ENCODE peak calls at places on chromosomes 7 and 10, in six cellular contexts. J, H, M, Y, R and W are unnamed samples.

GRCh38 chr7:141697211-141697871 is 4.6 kb downstream of the DENND11 start:
- DNase-seq in M (no peak), Y (no peak), J (peak), H (no peak), R (no peak), W (no peak)

GRCh38 chr10:110456523-110457091 is 41.1 kb upstream of the DUSP5 start:
- DNase-seq in Y (peak), M (no peak), H (no peak), R (no peak), J (no peak), W (no peak)

GRCh38 chr7:147756290-147756689 is 834.3 kb upstream of the C7orf33 start:
- DNase-seq in Y (no peak), H (no peak), M (no peak), J (no peak), R (no peak), W (no peak)

GRCh38 chr7:4799508-4800268 is 24.3 kb downstream of the AP5Z1 start:
- DNase-seq in H (no peak), Y (no peak), J (no peak), M (peak), R (no peak), W (no peak)

GRCh38 chr10:83680470-83680891 is 458.8 kb upstream of the GHITM start:
- DNase-seq in M (no peak), H (no peak), J (no peak), R (peak), Y (no peak), W (no peak)

GRCh38 chr10:104350146-104350635 is 3.4 kb upstream of the CFAP58 start:
- DNase-seq in H (peak), R (peak), J (peak), M (no peak), Y (peak), W (peak)

GRCh38 chr7:159140170-159140910 is 4.3 kb downstream of the VIPR2 start:
- DNase-seq in J (no peak), Y (no peak), R (no peak), M (no peak), H (no peak), W (no peak)

GRCh38 chr7:99012722-99013121 is 131.2 kb downstream of the SMURF1 start:
- DNase-seq in M (no peak), R (no peak), Y (no peak), H (no peak), J (no peak), W (no peak)

GRCh38 chr10:110717830-110718595 is 73.9 kb downstream of the RBM20 start:
- DNase-seq in Y (no peak), M (no peak), J (no peak), H (no peak), R (no peak), W (peak)

GRCh38 chr10:68900427-68901105 is 549 bp upstream of the DDX50 start:
- DNase-seq in M (peak), Y (no peak), J (no peak), H (no peak), R (peak), W (no peak)

GRCh38 chr10:77586719-77587423 is 50.7 kb downstream of the KCNMA1 start:
- DNase-seq in R (no peak), M (no peak), H (no peak), J (no peak), Y (peak), W (peak)

GRCh38 chr10:1643161-1643910 is 94.0 kb downstream of the ADARB2 start:
- DNase-seq in R (peak), Y (peak), M (peak), J (no peak), H (peak), W (peak)

GRCh38 chr10:71294091-71294561 is 24.9 kb upstream of the SLC29A3 start:
- DNase-seq in H (no peak), J (no peak), Y (no peak), M (no peak), R (no peak), W (no peak)

GRCh38 chr7:69062020-69062760 is 536.1 kb upstream of the AUTS2 start:
- DNase-seq in M (no peak), Y (no peak), H (no peak), J (peak), R (no peak), W (no peak)

DNA sequence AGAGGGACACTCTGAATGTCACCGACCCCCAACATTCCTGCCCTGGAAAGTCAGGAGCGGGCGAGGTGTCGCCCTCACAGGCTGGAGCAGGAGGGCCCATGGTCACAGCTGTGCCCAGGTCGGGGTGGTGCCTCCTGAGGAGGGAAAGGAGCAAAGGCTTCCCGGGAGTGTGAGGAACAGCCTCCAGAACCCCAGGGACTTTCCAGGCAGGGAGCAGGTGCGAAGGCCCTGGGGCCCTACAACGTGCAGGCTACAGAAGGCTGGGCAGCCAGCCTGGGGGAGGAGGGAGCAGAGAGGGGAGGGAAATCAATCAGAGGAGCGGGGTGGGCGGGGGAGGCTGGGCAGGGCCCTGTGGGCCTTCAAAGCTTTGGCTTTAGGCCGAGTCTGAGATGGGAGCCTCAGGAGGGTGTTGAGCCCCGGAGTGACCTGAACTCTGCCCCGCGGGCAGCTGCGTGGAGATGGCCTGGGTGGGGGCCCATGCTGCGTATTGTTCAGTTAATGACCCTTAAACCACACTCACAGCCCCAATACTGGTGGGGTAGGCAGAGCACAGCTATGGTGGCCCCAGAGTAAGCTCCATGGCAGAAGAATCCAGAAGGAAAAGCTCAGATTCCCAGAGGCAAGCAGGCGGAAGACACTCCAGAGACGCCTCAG is 44.2 kb upstream of the PPP2R2D start:
- DNase-seq in M (no peak), J (no peak), H (no peak), R (no peak), Y (no peak), W (no peak)
- TF ChIP-seq MYC in M (no peak), J (no peak), H (no peak), R (no peak), Y (no peak), W (no peak)

GRCh38 chr10:112899396-112900065 is 50.5 kb upstream of the TCF7L2 start:
- DNase-seq in Y (no peak), J (no peak), H (peak), M (no peak), R (no peak), W (no peak)
- H3K4me3 ChIP-seq in Y (peak), J (no peak), H (peak), M (no peak), R (no peak), W (no peak)

GRCh38 chr10:6465437-6465836 is 114.6 kb downstream of the PRKCQ start:
- DNase-seq in M (no peak), J (no peak), H (no peak), R (no peak), Y (no peak), W (no peak)
- TF ChIP-seq CTCF in M (no peak), J (no peak), H (no peak), R (no peak), Y (no peak), W (no peak)

GRCh38 chr7:23298141-23298851 is 843 bp upstream of the MALSU1 start:
- DNase-seq in Y (peak), H (peak), J (no peak), M (no peak), R (no peak), W (peak)
- TF ChIP-seq MYC in Y (no peak), H (no peak), J (no peak), M (no peak), R (no peak), W (no peak)

GRCh38 chr10:65571011-65571570 is 1354.7 kb upstream of the LRRTM3 start:
- DNase-seq in H (peak), M (no peak), J (peak), Y (peak), R (no peak), W (peak)

GRCh38 chr10:65565246-65565645 is 1360.6 kb upstream of the LRRTM3 start:
- DNase-seq in M (no peak), R (no peak), H (no peak), Y (no peak), J (no peak), W (no peak)

GRCh38 chr10:65566906-65567305 is 1358.9 kb upstream of the LRRTM3 start:
- DNase-seq in H (no peak), M (no peak), J (no peak), Y (no peak), R (no peak), W (no peak)

DNA sequence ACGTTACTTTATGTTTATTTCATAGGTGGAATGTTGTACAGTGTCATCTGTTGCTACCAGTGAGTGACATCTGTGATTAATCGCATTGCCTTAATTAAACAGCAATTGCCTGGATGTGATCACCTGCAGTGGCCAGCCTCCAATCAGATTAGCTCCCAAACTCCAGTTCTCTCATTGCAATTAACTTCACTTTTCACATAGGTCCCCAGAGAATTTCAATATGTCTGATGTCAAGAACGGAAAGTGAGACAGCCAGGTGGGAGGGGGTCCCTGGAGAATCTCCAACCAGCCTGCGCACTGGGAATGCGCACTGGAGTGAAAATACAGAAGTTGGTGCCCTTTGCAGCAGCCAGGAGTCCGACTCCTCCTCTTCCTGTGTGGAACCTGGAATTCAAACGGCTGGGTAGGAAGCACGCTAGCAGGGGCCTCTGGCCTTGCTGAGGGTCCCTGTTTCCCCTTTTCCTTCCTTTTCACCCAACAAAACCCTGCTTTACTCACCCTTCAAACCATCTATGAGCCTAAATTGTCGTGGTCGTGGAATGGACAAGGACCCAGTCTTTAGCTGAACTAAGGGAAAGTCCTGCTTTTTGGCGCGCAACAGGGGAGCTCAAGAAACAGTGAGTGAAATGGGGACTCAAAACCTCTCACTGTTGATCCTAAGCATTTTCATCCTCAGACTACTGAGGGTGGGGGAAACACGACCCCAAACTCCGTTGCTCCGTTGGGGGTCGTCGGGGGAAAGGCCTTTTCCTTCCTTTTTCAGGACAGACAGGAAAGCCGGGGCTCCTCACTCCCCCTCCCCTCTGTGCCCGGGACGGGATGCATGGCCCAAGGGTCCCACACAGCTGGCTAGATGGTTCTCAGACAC is 1355.5 kb upstream of the LRRTM3 start:
- DNase-seq in Y (peak), J (peak), R (no peak), M (no peak), H (peak), W (peak)
- H3K4me3 ChIP-seq in Y (peak), J (peak), R (no peak), M (no peak), H (peak), W (peak)

GRCh38 chr7:76318488-76319353 is 16.2 kb downstream of the HSPB1 start:
- DNase-seq in R (peak), H (peak), J (peak), M (peak), Y (peak), W (peak)
- TF ChIP-seq CTCF in R (peak), H (peak), J (peak), M (peak), Y (peak), W (peak)

DNA sequence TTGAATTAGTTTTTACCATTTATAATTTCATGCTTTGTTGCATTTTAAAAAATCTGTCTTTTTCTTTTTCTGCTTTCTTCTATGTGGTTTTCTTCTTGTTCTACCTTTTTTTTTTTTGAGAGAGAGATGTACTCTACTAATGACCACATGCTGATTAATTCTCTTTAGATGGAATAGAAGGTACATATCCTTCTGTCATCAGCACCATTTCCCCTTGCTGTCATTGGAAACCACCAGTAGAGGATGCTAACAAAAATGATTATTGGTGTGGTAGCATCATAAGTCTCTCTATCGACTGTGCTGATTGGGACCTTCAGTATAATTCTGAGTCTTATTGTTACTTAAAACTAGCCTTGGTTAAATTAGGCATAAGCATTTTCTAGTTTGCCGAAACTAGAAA is 3.6 kb downstream of the ZEB1 start:
- DNase-seq in Y (peak), J (peak), R (no peak), H (no peak), M (no peak), W (peak)
- TF ChIP-seq MYC in Y (no peak), J (no peak), R (no peak), H (no peak), M (no peak), W (no peak)

DNA sequence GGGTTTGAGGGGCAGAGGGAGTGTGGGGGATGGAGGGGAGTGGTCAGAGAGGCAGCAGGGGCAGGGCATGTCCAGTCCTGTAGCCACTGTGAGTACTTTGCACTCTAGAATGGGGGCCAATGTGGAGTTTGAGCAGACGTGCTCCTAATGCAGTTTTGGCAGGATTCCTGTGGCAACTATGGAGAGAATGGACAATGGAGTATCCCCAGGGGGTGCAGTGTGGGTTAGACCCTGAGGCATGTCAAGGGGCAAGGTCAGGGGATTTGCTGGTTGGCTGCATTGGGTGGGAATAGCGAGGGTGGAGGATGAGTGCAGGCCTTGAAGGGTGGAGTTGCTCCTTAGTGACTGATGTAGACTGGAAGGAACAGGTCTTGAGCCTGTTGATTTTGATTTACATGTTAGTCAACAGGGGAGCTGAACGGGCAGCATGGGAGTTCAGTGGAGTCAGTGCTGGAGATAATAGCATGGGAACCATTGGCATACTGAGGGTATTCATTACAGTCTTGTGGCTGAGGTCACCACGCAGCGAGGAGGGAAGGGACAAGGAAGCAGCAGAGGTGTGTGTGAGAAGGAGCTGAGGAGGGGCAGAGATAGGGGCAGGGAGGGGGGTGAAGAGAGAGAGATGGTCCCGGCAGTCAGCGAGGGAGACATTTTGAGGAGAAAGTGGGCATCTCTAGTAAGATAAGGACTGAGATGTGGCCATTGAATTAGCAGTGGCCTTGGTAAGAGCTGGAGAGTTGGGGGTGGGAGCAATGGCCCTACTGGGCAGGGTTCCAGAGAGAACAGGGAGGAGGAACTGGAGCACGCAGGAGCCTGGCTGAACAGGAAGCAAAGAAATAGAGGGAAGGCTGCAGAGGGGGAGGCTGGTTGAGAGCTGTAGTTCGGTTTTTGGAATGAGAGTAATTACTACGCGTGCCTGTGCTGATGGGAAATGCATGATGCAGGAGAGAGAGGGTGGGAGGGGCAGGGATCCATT is 112.7 kb downstream of the CCNY start:
- DNase-seq in J (peak), Y (no peak), H (peak), M (no peak), R (no peak), W (no peak)
- H3K4me3 ChIP-seq in J (no peak), Y (no peak), H (peak), M (no peak), R (no peak), W (no peak)

DNA sequence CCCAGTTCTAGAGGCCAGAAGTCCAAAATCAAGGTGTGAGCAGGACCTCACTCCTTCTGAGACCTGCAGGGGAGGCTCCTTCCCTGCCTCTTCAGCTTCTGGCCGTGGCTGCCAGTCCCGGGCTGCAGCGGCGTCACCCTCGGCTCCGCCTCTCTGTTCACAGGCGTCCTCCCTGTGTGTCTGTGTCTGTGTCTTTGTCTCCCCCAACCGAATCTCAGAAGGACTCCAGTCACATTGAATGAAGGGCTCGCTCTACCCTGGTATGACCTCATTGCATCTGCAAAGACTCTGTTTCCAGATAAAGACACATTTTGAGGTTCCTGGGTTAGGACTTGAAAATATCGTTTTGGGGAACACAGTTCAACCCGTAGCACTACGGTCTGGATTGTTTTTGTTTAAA is 33.1 kb upstream of the GALNT11 start:
- DNase-seq in R (no peak), Y (peak), M (peak), J (peak), H (peak), W (peak)
- TF ChIP-seq CTCF in R (peak), Y (peak), M (peak), J (no peak), H (peak), W (peak)

DNA sequence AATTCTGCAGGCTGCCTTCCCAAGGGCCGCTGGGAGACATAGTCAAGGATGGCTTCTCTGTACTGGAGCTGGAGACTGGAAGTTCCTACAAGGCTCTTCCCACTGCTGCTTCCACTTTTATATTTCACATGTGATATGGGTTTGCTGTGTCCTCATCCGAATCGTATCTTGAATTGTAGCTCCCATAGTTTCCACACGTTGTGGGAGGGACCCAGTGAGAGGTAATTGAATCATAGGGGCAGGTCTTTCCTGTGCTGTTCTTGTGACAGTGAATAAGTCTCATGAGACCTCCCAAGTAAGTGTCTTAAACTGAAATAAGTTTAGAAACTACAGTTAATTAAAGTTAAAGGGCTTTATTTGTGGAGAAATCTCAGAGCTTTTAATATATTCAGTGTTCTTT is 47.0 kb upstream of the BICC1 start:
- DNase-seq in J (no peak), R (no peak), H (no peak), M (no peak), Y (no peak), W (no peak)
- TF ChIP-seq MYC in J (no peak), R (no peak), H (no peak), M (no peak), Y (no peak), W (no peak)